ENCODE peak calls at places on chromosomes 1 and 21, in four cellular contexts. One of them, this sample, is unnamed.

GRCh38 chr1:202007703-202008489 is 2.5 kb upstream of the ELF3 start:
- DNase-seq in ecto neural progenitor cell: peak
- DNase-seq in D341Med: no peak
- DNase-seq in CD8-positive, alpha-beta T cell: no peak
- DNase-seq in this sample: no peak

GRCh38 chr1:10621906-10622305 is 147.2 kb downstream of the PEX14 start:
- DNase-seq in D341Med: no peak
- DNase-seq in ecto neural progenitor cell: no peak
- DNase-seq in CD8-positive, alpha-beta T cell: no peak
- DNase-seq in this sample: no peak

GRCh38 chr1:27725374-27726172 is at the start of gene FAM76A:
- DNase-seq in D341Med: peak
- DNase-seq in CD8-positive, alpha-beta T cell: peak
- DNase-seq in ecto neural progenitor cell: peak
- DNase-seq in this sample: peak

GRCh38 chr1:110872366-110872744 is 593 bp upstream of the CD53 start:
- DNase-seq in D341Med: no peak
- DNase-seq in CD8-positive, alpha-beta T cell: no peak
- DNase-seq in ecto neural progenitor cell: no peak
- DNase-seq in this sample: no peak

GRCh38 chr21:42239973-42240372 is 21.0 kb downstream of the ABCG1 start:
- DNase-seq in CD8-positive, alpha-beta T cell: no peak
- DNase-seq in ecto neural progenitor cell: no peak
- DNase-seq in D341Med: no peak
- DNase-seq in this sample: no peak

GRCh38 chr1:14742181-14742980 is 143.9 kb downstream of the KAZN start:
- DNase-seq in ecto neural progenitor cell: no peak
- DNase-seq in D341Med: no peak
- DNase-seq in CD8-positive, alpha-beta T cell: no peak
- DNase-seq in this sample: no peak

GRCh38 chr21:44463716-44464115 is 8.4 kb downstream of the LRRC3 start:
- DNase-seq in ecto neural progenitor cell: no peak
- DNase-seq in D341Med: no peak
- DNase-seq in CD8-positive, alpha-beta T cell: no peak
- DNase-seq in this sample: no peak

GRCh38 chr1:22287946-22288520 is 145.1 kb upstream of the WNT4 start:
- DNase-seq in D341Med: peak
- DNase-seq in CD8-positive, alpha-beta T cell: no peak
- DNase-seq in ecto neural progenitor cell: peak
- DNase-seq in this sample: no peak

GRCh38 chr1:188137221-188137620 is 1308.5 kb downstream of the PLA2G4A start:
- DNase-seq in D341Med: no peak
- DNase-seq in CD8-positive, alpha-beta T cell: no peak
- DNase-seq in ecto neural progenitor cell: no peak
- DNase-seq in this sample: no peak

This sample was measured in NCI-H187.